ENCODE peak calls at places on chromosomes 13 and 19, in ten cellular contexts. I is upper lobe of right lung; Q is activated naive CD8-positive, alpha-beta T cell treated with anti-CD3 and anti-CD28 coated beads, Interleukin-2, amount 50 U/mL, for 24 hours; W is activated CD8-positive, alpha-beta memory T cell treated with anti-CD3 and anti-CD28 coated beads, Interleukin-2, amount 10 ng/mL, durations not matched to agents 7 days and 5 days; A is activated T-helper 17 cell treated with anti-CD3 and anti-CD28 coated beads, Interleukin-2, amount 50 U/mL, for 72 hours; L is naive B cell; T is Panc1; V is SK-N-SH treated with all-trans-retinoic acid at 6 μM for 48 hours; S is left ventricle myocardium superior; Y is stimulated activated naive CD8-positive, alpha-beta T cell treated with anti-CD3 and anti-CD28 coated beads, Interleukin-15, Interleukin-2, amounts not matched to agents 100 U/mL and 50 U/mL, for 24 hours. E is an unnamed sample.

GRCh38 chr19:10835089-10835753 is 791 bp downstream of the TMED1 start:
- ATAC-seq in W (no peak), A (no peak), I (no peak), V (peak), T (peak), S (no peak), L (no peak), Y (no peak), Q (no peak), E (no peak)

GRCh38 chr13:67184247-67184646 is 45.9 kb downstream of the PCDH9 start:
- ATAC-seq in Q (no peak), L (no peak), A (no peak), V (no peak), W (no peak), I (no peak), Y (no peak), S (no peak), T (no peak), E (no peak)

GRCh38 chr19:10226021-10226375 is 5.1 kb downstream of the S1PR2 start:
- ATAC-seq in Y (no peak), Q (no peak), A (no peak), S (peak), I (no peak), V (no peak), L (no peak), W (no peak), T (no peak), E (no peak)

GRCh38 chr19:7004313-7004931 is 16.8 kb downstream of the MBD3L2B start:
- ATAC-seq in T (peak), Q (no peak), A (peak), W (peak), I (peak), S (no peak), Y (no peak), V (no peak), L (no peak), E (no peak)

GRCh38 chr13:29509999-29510586 is 85.4 kb downstream of the SLC7A1 start:
- ATAC-seq in T (no peak), I (no peak), Q (no peak), S (no peak), Y (no peak), V (no peak), W (no peak), L (no peak), A (no peak), E (no peak)

GRCh38 chr19:49359851-49360845 is 2.1 kb downstream of the TEAD2 start:
- ATAC-seq in W (no peak), Y (no peak), A (no peak), Q (no peak), V (no peak), L (peak), S (no peak), T (no peak), I (no peak), E (no peak)

GRCh38 chr13:24161980-24162517 is 1.5 kb downstream of the SPATA13 start:
- ATAC-seq in L (no peak), V (no peak), A (no peak), Y (no peak), I (no peak), W (no peak), T (no peak), S (no peak), Q (no peak), E (no peak)

GRCh38 chr19:55391191-55391670 is 5.5 kb downstream of the RPL28 start:
- ATAC-seq in L (no peak), T (peak), V (no peak), Y (peak), I (no peak), S (no peak), W (no peak), Q (peak), A (no peak), E (no peak)

GRCh38 chr19:17026706-17027427 is at the start of gene CPAMD8:
- ATAC-seq in I (peak), T (peak), W (no peak), V (no peak), L (no peak), S (peak), Y (peak), A (no peak), Q (no peak), E (peak)

GRCh38 chr19:2433854-2434253 is 6.5 kb upstream of the TIMM13 start:
- ATAC-seq in W (no peak), I (no peak), Y (no peak), A (no peak), T (no peak), Q (no peak), V (no peak), L (no peak), S (no peak), E (no peak)

GRCh38 chr13:40060318-40061007 is 405.0 kb downstream of the COG6 start:
- ATAC-seq in I (peak), T (no peak), S (peak), V (peak), W (no peak), A (peak), Q (peak), Y (peak), L (no peak), E (peak)

GRCh38 chr19:13091400-13092161 is 11.1 kb downstream of the LYL1 start:
- ATAC-seq in Q (no peak), T (no peak), L (no peak), Y (no peak), W (no peak), A (no peak), S (peak), I (peak), V (peak), E (no peak)

GRCh38 chr19:6577410-6578125 is 13.4 kb downstream of the CD70 start:
- ATAC-seq in T (no peak), I (peak), Q (no peak), L (peak), V (no peak), S (peak), W (peak), A (peak), Y (peak), E (peak)

GRCh38 chr13:100581504-100581903 is 7.1 kb downstream of the GGACT start:
- ATAC-seq in W (peak), S (no peak), V (no peak), T (no peak), Q (no peak), A (peak), Y (no peak), L (no peak), I (no peak), E (no peak)

GRCh38 chr19:43700368-43701015 is 15.4 kb upstream of the IRGC start:
- ATAC-seq in S (peak), Q (peak), L (peak), I (peak), T (peak), Y (peak), W (no peak), A (peak), V (peak), E (peak)

GRCh38 chr19:589693-590395 is at the start of gene HCN2:
- ATAC-seq in S (no peak), Q (no peak), A (peak), T (peak), L (no peak), V (no peak), W (no peak), Y (no peak), I (no peak), E (no peak)

GRCh38 chr19:23460656-23461055 is 65.4 kb upstream of the ZNF91 start:
- ATAC-seq in Y (no peak), I (no peak), A (no peak), Q (no peak), V (no peak), L (no peak), T (no peak), W (no peak), S (no peak), E (no peak)

GRCh38 chr19:8335343-8336071 is 7.6 kb downstream of the KANK3 start:
- ATAC-seq in L (peak), T (peak), I (peak), S (no peak), W (peak), Q (peak), A (peak), Y (peak), V (no peak), E (peak)

GRCh38 chr13:21100994-21101757 is 39.8 kb upstream of the LATS2 start:
- ATAC-seq in W (no peak), A (no peak), Y (no peak), T (no peak), L (no peak), Q (no peak), V (no peak), S (no peak), I (no peak), E (no peak)

GRCh38 chr19:44112802-44113137 is 429 bp upstream of the ZNF225 start:
- ATAC-seq in I (no peak), S (no peak), V (peak), Y (no peak), Q (no peak), W (no peak), T (peak), L (no peak), A (no peak), E (no peak)

GRCh38 chr13:95391325-95391724 is 90.1 kb upstream of the ABCC4 start:
- ATAC-seq in S (peak), L (no peak), Y (no peak), I (no peak), T (no peak), A (no peak), Q (no peak), W (no peak), V (no peak), E (no peak)

GRCh38 chr19:16737909-16738308 is 18.3 kb downstream of the NWD1 start:
- ATAC-seq in Q (no peak), A (no peak), L (no peak), V (no peak), Y (no peak), S (no peak), T (no peak), I (no peak), W (no peak), E (no peak)

GRCh38 chr13:113528798-113529180 is 38.3 kb upstream of the DCUN1D2 start:
- ATAC-seq in I (no peak), Q (no peak), V (no peak), Y (no peak), L (no peak), T (no peak), A (no peak), W (no peak), S (no peak), E (no peak)

GRCh38 chr13:42078113-42078769 is 29.8 kb downstream of the DGKH start:
- ATAC-seq in T (no peak), W (no peak), A (no peak), V (peak), L (no peak), I (peak), S (peak), Y (no peak), Q (no peak), E (no peak)

GRCh38 chr19:5345895-5346386 is 5.3 kb upstream of the PTPRS start:
- ATAC-seq in L (no peak), T (peak), S (no peak), V (peak), Q (peak), I (no peak), Y (peak), A (peak), W (no peak), E (peak)

GRCh38 chr19:19096641-19097627 is 33.1 kb downstream of the SLC25A42 start:
- ATAC-seq in A (no peak), T (no peak), L (no peak), I (no peak), S (no peak), Q (no peak), Y (no peak), V (no peak), W (no peak), E (no peak)

GRCh38 chr19:14473915-14474578 is 1.1 kb downstream of the PTGER1 start:
- ATAC-seq in I (peak), A (no peak), W (no peak), L (no peak), Q (no peak), T (no peak), S (no peak), V (no peak), Y (no peak), E (no peak)

GRCh38 chr13:24271231-24271610 is 38.2 kb upstream of the C1QTNF9 start:
- ATAC-seq in W (no peak), Q (no peak), V (no peak), A (no peak), L (no peak), T (no peak), S (no peak), I (no peak), Y (no peak), E (no peak)

GRCh38 chr19:55836340-55836739 is at the start of gene NLRP4:
- ATAC-seq in S (no peak), T (no peak), L (no peak), W (no peak), V (no peak), Y (no peak), Q (no peak), I (no peak), A (no peak), E (no peak)

GRCh38 chr13:83065136-83065535 is 817.1 kb downstream of the SLITRK1 start:
- ATAC-seq in A (no peak), L (no peak), V (peak), Q (no peak), S (peak), Y (no peak), W (no peak), T (no peak), I (peak), E (no peak)

GRCh38 chr13:27226991-27227390 is 24.4 kb upstream of the RPL21 start:
- ATAC-seq in L (peak), S (no peak), W (no peak), I (no peak), T (no peak), Y (no peak), A (no peak), Q (no peak), V (no peak), E (no peak)

GRCh38 chr19:5104871-5105351 is 136.0 kb downstream of the KDM4B start:
- ATAC-seq in Y (no peak), I (no peak), Q (no peak), S (peak), W (no peak), V (no peak), L (no peak), T (no peak), A (no peak), E (no peak)

GRCh38 chr13:35530147-35530546 is 53.7 kb upstream of the MAB21L1 start:
- ATAC-seq in S (peak), A (no peak), L (no peak), W (no peak), I (no peak), Q (no peak), T (no peak), V (peak), Y (no peak), E (no peak)

GRCh38 chr13:20814224-20814910 is 40.6 kb upstream of the EEF1AKMT1 start:
- ATAC-seq in S (peak), Q (no peak), T (no peak), A (no peak), I (peak), V (peak), W (no peak), Y (no peak), L (no peak), E (no peak)

GRCh38 chr19:46369817-46370216 is 22.9 kb downstream of the PPP5C start:
- ATAC-seq in A (peak), I (no peak), W (no peak), S (no peak), L (no peak), V (no peak), Y (peak), T (no peak), Q (no peak), E (no peak)

GRCh38 chr19:38592940-38593339 is 24.8 kb downstream of the MAP4K1 start:
- ATAC-seq in L (no peak), Y (no peak), T (no peak), I (no peak), Q (no peak), A (no peak), V (no peak), S (no peak), W (no peak), E (no peak)

GRCh38 chr19:11659612-11660011 is 62.3 kb downstream of the ZNF627 start:
- ATAC-seq in Q (no peak), W (no peak), A (no peak), S (no peak), T (no peak), L (no peak), Y (no peak), V (peak), I (no peak), E (no peak)

GRCh38 chr19:4539169-4539696 is 603 bp downstream of the LRG1 start:
- ATAC-seq in Q (no peak), W (no peak), T (no peak), Y (no peak), L (no peak), S (no peak), A (no peak), I (no peak), V (no peak), E (no peak)

GRCh38 chr13:66673401-66673800 is 556.7 kb downstream of the PCDH9 start:
- ATAC-seq in S (no peak), Y (no peak), I (no peak), Q (no peak), V (peak), W (no peak), A (no peak), L (no peak), T (no peak), E (no peak)